ENCODE peak calls at places on chromosome 19, in six cellular contexts. F, G, Z, A, O and S are unnamed samples.

GRCh38 chr19:9956956-9957355 is 20.6 kb upstream of the OLFM2 start:
- DNase-seq in A (no peak), G (no peak), Z (no peak), F (no peak), O (no peak), S (no peak)

GRCh38 chr19:10730932-10731331 is 13.1 kb downstream of the DNM2 start:
- DNase-seq in A (no peak), O (no peak), F (no peak), Z (no peak), G (no peak), S (no peak)

GRCh38 chr19:53942001-53942786 is 20.5 kb upstream of the CACNG8 start:
- DNase-seq in A (no peak), Z (no peak), F (peak), G (no peak), O (no peak), S (no peak)

GRCh38 chr19:449916-450315 is 10.9 kb downstream of the SHC2 start:
- DNase-seq in A (no peak), Z (no peak), O (no peak), G (no peak), F (no peak), S (no peak)

GRCh38 chr19:29543381-29543780 is 17.6 kb downstream of the VSTM2B start:
- DNase-seq in F (no peak), A (no peak), G (no peak), Z (no peak), O (no peak), S (no peak)

GRCh38 chr19:15195381-15195964 is 5.3 kb downstream of the NOTCH3 start:
- DNase-seq in G (no peak), O (peak), Z (no peak), A (peak), F (peak), S (no peak)

GRCh38 chr19:6033744-6034264 is 55.9 kb upstream of the RANBP3 start:
- DNase-seq in O (no peak), A (no peak), G (no peak), Z (no peak), F (no peak), S (no peak)

GRCh38 chr19:35882074-35882832 is 13.9 kb downstream of the APLP1 start:
- DNase-seq in F (peak), G (peak), Z (peak), A (no peak), O (peak), S (no peak)

GRCh38 chr19:1970806-1971502 is 30.0 kb downstream of the CSNK1G2 start:
- DNase-seq in A (no peak), F (no peak), Z (no peak), G (no peak), O (no peak), S (no peak)

GRCh38 chr19:15759962-15760565 is 22.3 kb downstream of the OR10H3 start:
- DNase-seq in G (no peak), Z (peak), O (no peak), A (no peak), F (no peak), S (no peak)

GRCh38 chr19:9792191-9793050 is 23.9 kb upstream of the ZNF846 start:
- DNase-seq in G (peak), F (peak), Z (peak), A (peak), O (peak), S (peak)

GRCh38 chr19:56350416-56351045 is 35.9 kb upstream of the ZSCAN5A start:
- DNase-seq in G (peak), Z (peak), A (no peak), F (peak), O (peak), S (no peak)

GRCh38 chr19:42293539-42293938 is 8.4 kb upstream of the PRR19 start:
- DNase-seq in A (no peak), Z (no peak), G (no peak), F (no peak), O (no peak), S (no peak)

GRCh38 chr19:10353793-10354391 is 14.5 kb upstream of the ICAM3 start:
- DNase-seq in F (peak), A (peak), O (peak), Z (peak), G (no peak), S (no peak)

GRCh38 chr19:51724543-51724942 is 752 bp upstream of the HAS1 start:
- DNase-seq in O (no peak), A (no peak), Z (no peak), F (no peak), G (no peak), S (no peak)

GRCh38 chr19:11540642-11541041 is 2.0 kb downstream of the CNN1 start:
- DNase-seq in F (no peak), G (no peak), O (no peak), Z (no peak), A (no peak), S (no peak)

GRCh38 chr19:17665058-17665457 is 23.1 kb downstream of the UNC13A start:
- DNase-seq in A (no peak), Z (no peak), G (no peak), F (no peak), O (no peak), S (no peak)

GRCh38 chr19:55377356-55378131 is 918 bp downstream of the TMEM190 start:
- DNase-seq in O (no peak), G (no peak), A (no peak), Z (no peak), F (no peak), S (no peak)

GRCh38 chr19:41545547-41545946 is 30.4 kb upstream of the CEACAM21 start:
- DNase-seq in O (no peak), A (no peak), G (no peak), F (no peak), Z (peak), S (no peak)

GRCh38 chr19:43618921-43619261 is 538 bp downstream of the ZNF428 start:
- DNase-seq in Z (peak), A (no peak), O (no peak), F (peak), G (no peak), S (no peak)

GRCh38 chr19:15584541-15585115 is 30.4 kb upstream of the CYP4F8 start:
- DNase-seq in O (peak), A (no peak), G (peak), F (peak), Z (peak), S (peak)

GRCh38 chr19:16051254-16052025 is 24.9 kb upstream of the TPM4 start:
- DNase-seq in G (no peak), Z (peak), F (no peak), A (no peak), O (peak), S (no peak)

GRCh38 chr19:29819986-29820385 is 8.2 kb downstream of the CCNE1 start:
- DNase-seq in F (no peak), Z (no peak), O (no peak), A (no peak), G (no peak), S (no peak)

GRCh38 chr19:2064395-2064787 is 13.3 kb upstream of the MKNK2 start:
- DNase-seq in O (no peak), G (no peak), A (no peak), Z (no peak), F (no peak), S (no peak)

GRCh38 chr19:29971648-29972047 is 29.6 kb downstream of the URI1 start:
- DNase-seq in Z (no peak), F (no peak), G (no peak), O (no peak), A (no peak), S (no peak)

GRCh38 chr19:14544977-14545715 is 15.8 kb downstream of the TECR start:
- DNase-seq in A (peak), Z (no peak), G (no peak), O (no peak), F (no peak), S (no peak)

DNA sequence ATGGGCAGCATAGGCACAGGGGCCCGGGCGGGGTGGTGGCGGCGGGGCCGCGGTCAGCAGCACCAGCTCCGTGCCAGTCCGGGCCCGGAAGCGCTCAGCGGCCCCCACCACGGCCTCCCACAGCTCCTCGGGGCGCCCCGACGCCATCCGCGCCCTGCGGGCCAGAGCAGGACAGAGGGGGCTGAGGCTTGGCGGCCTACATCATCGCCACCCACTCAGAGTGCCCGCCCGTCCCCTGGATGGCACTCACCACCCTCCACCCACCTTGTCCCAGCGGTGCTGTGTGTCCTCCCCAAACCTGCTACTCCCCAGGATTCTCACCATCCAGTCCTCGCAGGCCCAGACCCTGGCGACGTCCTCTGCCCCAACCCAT is 4.0 kb downstream of the AKT1S1 start:
- DNase-seq in G (no peak), A (no peak), O (no peak), Z (no peak), F (no peak), S (no peak)
- TF ChIP-seq CTCF in G (no peak), A (no peak), O (no peak), Z (no peak), F (no peak), S (no peak)

DNA sequence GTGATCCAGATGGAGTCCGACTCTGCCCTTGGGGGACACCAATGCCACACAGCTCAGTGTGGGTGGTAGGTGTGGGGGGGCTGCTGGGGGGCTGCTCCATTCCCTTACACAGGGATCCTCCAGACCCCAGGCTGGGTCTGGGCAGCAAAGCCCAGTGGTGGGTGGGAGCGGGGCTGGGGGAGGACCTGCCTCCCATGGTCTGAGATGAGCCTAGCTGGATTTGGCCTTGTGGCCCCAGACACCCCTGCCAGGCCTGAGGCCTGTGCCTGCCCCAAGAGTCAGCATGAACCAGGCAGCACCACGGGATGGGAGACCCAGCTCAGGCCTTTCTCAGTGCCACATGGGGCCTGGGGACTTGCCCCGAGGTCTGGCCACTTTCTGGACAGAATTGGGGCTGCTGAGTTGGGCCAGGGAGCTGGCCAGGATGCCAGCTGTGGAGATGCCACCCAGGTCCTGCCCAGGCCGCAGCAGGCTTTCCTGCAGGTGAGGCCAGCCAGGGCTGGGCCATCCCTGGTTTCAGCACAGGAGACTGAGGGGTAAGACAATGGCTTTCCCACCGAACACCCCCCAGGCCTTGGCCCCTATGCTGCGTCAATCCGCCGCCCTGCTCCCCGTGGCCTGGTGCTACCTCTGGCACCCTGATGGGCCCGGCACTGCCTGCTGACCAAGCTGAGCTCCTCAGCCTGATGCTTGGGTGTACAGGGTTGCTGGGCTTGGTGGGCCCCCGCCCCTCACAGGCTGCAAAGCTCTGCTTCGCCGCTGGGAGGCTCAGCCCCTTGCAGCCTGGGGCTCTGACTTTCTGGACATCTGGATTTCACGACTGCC is 24.2 kb downstream of the CEBPG start:
- DNase-seq in G (no peak), O (no peak), Z (no peak), F (no peak), A (peak), S (no peak)
- TF ChIP-seq CTCF in G (peak), O (no peak), Z (no peak), F (peak), A (no peak), S (no peak)

GRCh38 chr19:4570423-4570822 is 10.9 kb upstream of the SEMA6B start:
- DNase-seq in A (no peak), O (no peak), G (no peak), Z (no peak), F (no peak), S (no peak)

GRCh38 chr19:4566402-4567051 is 7.0 kb upstream of the SEMA6B start:
- DNase-seq in O (no peak), Z (no peak), F (no peak), G (no peak), A (no peak), S (no peak)

GRCh38 chr19:4568884-4569283 is 9.4 kb upstream of the SEMA6B start:
- DNase-seq in G (no peak), O (no peak), A (no peak), F (no peak), Z (no peak), S (no peak)

GRCh38 chr19:4570916-4571304 is 11.4 kb upstream of the SEMA6B start:
- DNase-seq in Z (no peak), G (no peak), O (no peak), F (no peak), A (no peak), S (no peak)

GRCh38 chr19:4567584-4568071 is 8.1 kb upstream of the SEMA6B start:
- DNase-seq in F (peak), Z (peak), A (peak), O (peak), G (no peak), S (peak)
- TF ChIP-seq CTCF in F (peak), Z (peak), A (peak), O (peak), G (peak), S (peak)

DNA sequence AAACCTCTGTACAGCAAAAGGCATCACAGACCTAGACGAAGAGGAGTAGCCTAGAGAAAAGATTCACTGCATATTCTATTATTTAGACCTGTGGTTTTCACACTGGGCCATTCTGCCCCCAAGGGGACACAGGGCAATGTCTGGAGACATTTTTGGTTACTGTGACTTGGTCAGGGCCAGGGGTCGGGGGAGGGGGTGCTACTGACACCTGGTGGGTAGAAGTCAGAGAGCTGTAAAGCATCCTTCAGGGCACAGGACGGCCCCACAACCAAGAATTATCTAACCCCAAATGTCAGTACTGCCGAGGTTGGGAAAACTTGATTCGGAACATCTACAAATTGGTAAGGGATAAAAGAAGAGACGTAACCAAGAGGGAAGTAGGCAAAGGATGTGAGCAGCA is 11.3 kb downstream of the ELAVL1 start:
- DNase-seq in G (no peak), O (no peak), A (no peak), Z (no peak), F (no peak), S (no peak)
- TF ChIP-seq CTCF in G (no peak), O (no peak), A (no peak), Z (peak), F (peak), S (no peak)

GRCh38 chr19:45919678-45920077 is 5.1 kb upstream of the NANOS2 start:
- DNase-seq in F (no peak), G (no peak), Z (no peak), A (no peak), O (no peak), S (no peak)

GRCh38 chr19:45920458-45920857 is 5.9 kb upstream of the NANOS2 start:
- DNase-seq in Z (no peak), O (no peak), G (no peak), F (no peak), A (no peak), S (no peak)

GRCh38 chr19:45924891-45925447 is 10.4 kb upstream of the NANOS2 start:
- DNase-seq in G (no peak), O (no peak), A (no peak), Z (no peak), F (no peak), S (no peak)

GRCh38 chr19:45918721-45919120 is 4.1 kb upstream of the NANOS2 start:
- DNase-seq in G (no peak), A (no peak), F (no peak), O (no peak), Z (no peak), S (no peak)

DNA sequence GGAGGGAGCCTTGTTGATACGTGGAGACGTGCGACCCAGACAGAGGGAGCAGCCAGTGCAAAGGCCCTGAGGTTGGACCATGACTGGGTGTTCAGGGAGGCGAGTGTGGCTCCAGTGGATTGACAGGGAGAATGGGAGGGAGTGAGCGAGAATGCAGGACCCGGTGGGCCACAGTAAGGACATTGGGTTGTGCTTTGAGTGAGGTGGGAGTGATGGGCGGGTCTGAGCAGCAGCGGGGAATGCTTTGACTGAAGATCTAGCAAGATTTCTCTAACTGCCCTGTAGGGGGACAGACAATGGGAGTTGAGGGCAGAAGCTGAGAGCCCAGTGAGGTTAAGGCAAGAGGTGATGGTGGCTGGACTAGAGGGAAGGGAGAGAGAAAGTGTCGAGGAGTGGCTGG is 7.7 kb upstream of the NANOS2 start:
- DNase-seq in G (no peak), Z (peak), O (no peak), A (no peak), F (no peak), S (no peak)
- TF ChIP-seq CTCF in G (peak), Z (peak), O (no peak), A (no peak), F (peak), S (no peak)

GRCh38 chr19:48290341-48290922 is 20.6 kb downstream of the ZNF114 start:
- DNase-seq in A (no peak), Z (no peak), G (no peak), O (peak), F (peak), S (no peak)
- TF ChIP-seq CTCF in A (no peak), Z (no peak), G (peak), O (peak), F (peak), S (no peak)

DNA sequence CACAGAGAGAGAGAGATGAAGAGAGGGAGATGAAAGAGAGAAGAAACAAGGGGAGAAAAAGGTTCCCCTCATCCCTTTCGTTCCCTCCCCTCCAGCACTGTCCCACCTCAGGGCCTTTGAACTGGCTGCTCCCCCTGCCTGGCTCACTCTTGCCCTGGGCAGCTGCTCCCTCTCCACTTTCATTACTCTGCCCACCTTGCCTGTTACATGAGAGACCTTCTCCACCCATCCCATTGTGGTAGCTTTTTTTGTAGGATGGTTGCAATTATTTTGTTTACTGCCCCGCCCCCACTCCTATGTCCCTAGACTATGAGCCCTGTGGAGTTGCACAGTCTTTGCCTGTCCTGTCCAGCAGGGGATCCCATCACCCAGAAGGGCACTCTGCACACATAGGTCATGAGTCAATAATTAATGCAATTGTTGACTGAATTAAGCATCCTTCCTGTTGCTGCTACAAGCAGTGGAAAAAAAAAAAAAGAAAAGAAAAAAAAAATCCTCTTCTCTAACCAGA is 14.1 kb downstream of the C19orf81 start:
- DNase-seq in O (no peak), F (no peak), Z (no peak), A (no peak), G (no peak), S (no peak)
- TF ChIP-seq CTCF in O (no peak), F (peak), Z (no peak), A (no peak), G (peak), S (no peak)

GRCh38 chr19:18768046-18768771 is 22.9 kb downstream of the COMP start:
- DNase-seq in Z (no peak), O (no peak), G (no peak), A (no peak), F (no peak), S (no peak)

GRCh38 chr19:18770663-18771327 is 20.3 kb downstream of the COMP start:
- DNase-seq in Z (no peak), F (no peak), A (no peak), O (no peak), G (no peak), S (no peak)

GRCh38 chr19:18769989-18770528 is 21.0 kb downstream of the COMP start:
- DNase-seq in O (no peak), G (no peak), A (no peak), F (no peak), Z (no peak), S (no peak)

GRCh38 chr19:18771328-18772242 is 19.5 kb downstream of the COMP start:
- DNase-seq in G (no peak), F (no peak), Z (peak), O (no peak), A (no peak), S (no peak)

DNA sequence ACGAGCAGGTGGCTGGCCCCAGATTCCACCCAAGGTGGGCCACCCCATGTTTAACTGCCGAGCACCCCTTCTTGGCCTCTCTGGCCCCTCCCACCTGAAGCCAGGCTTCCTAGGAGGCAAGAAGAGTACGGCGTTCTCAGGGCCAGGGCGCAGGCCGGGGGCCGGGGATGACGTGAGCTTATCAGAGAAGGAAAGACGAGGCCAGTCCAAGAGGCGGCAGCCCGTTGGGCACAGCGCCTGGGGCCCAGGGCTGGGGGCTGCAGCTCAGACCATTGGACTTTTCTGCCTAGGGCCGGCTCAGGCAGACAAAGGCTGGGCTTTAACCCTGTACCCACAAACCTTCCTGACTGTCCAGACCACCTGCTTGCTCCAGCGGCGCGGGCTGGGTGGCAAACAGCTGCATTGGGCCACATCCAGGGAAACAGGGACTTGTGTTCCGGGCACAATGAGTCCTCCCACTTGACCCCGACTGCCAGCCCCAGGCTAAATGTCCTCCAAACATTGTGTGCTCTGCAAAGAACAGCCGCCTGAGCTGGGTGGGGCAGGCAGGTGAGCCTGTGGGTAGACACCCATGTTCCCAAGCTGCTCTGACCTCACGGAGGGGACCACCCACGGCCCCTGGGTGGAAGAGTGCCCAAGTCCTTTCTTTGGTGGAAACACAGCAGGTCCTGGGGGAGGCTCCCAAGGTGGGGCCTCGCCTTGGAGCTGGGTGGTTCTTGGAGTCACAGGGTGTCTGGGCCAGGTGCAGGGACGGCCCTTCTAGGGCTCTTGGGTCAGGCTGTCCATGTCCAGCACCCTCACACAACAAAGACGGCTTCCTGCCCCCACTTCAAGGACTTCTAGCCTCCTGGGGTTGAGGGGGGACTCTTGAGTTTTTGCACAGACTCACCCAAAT is 21.9 kb downstream of the COMP start:
- DNase-seq in G (no peak), F (no peak), A (no peak), O (no peak), Z (no peak), S (no peak)
- TF ChIP-seq CTCF in G (no peak), F (no peak), A (no peak), O (no peak), Z (no peak), S (no peak)